ENCODE peak calls at places on chromosome 11, in five cellular contexts. O is OCI-LY7; I is ovary; A is CD8-positive, alpha-beta T cell; L is heart left ventricle. C is an unnamed sample. For H3K4me1, the result is how much of the 10 kb centered on the place peaks cover.

GRCh38 chr11:55707029-55707428 is 45.0 kb downstream of the OR4C6 start:
- DNase-seq in A (no peak), L (no peak), I (no peak), O (peak), C (no peak)

GRCh38 chr11:134981824-134982223 is 569.8 kb upstream of the B3GAT1 start:
- DNase-seq in I (no peak), O (no peak), L (no peak), A (no peak), C (no peak)

GRCh38 chr11:2716376-2717095 is 16.7 kb upstream of the KCNQ1OT1 start:
- DNase-seq in L (no peak), I (no peak), O (no peak), A (no peak), C (peak)

GRCh38 chr11:336666-337002 is 16.0 kb upstream of the IFITM3 start:
- DNase-seq in L (no peak), I (peak), A (no peak), O (no peak), C (peak)

GRCh38 chr11:44229003-44229570 is 80.9 kb downstream of the ALX4 start:
- DNase-seq in O (no peak), I (no peak), A (no peak), L (no peak), C (no peak)

GRCh38 chr11:33674035-33674814 is 26.4 kb downstream of the C11orf91 start:
- DNase-seq in A (no peak), O (no peak), I (no peak), L (no peak), C (no peak)

GRCh38 chr11:111335596-111335995 is 37.2 kb downstream of the POU2AF3 start:
- DNase-seq in L (no peak), I (no peak), A (no peak), O (no peak), C (no peak)

GRCh38 chr11:132296946-132297610 is 926.7 kb downstream of the NTM start:
- DNase-seq in L (no peak), A (no peak), I (no peak), O (no peak), C (no peak)

GRCh38 chr11:30196400-30197206 is 34.2 kb upstream of the FSHB start:
- DNase-seq in I (peak), O (peak), L (peak), A (no peak), C (no peak)

GRCh38 chr11:117814766-117815261 is 9.7 kb downstream of the FXYD2 start:
- DNase-seq in O (peak), L (no peak), I (no peak), A (peak), C (peak)

GRCh38 chr11:24093410-24093809 is 403.4 kb upstream of the LUZP2 start:
- DNase-seq in O (no peak), A (no peak), L (no peak), I (no peak), C (no peak)

GRCh38 chr11:113184498-113184897 is 129.9 kb upstream of the TTC12 start:
- DNase-seq in L (no peak), I (no peak), O (no peak), A (no peak), C (peak)

GRCh38 chr11:45022294-45023064 is 71.8 kb upstream of the TP53I11 start:
- DNase-seq in A (no peak), I (no peak), L (no peak), O (no peak), C (no peak)

GRCh38 chr11:128603752-128604472 is 16.6 kb upstream of the ETS1 start:
- DNase-seq in A (no peak), L (no peak), O (peak), I (no peak), C (no peak)

GRCh38 chr11:22787565-22788162 is 41.9 kb downstream of the SVIP start:
- DNase-seq in A (no peak), L (no peak), I (no peak), O (peak), C (no peak)

GRCh38 chr11:14544611-14545010 is 24.4 kb upstream of the PSMA1 start:
- DNase-seq in A (no peak), O (no peak), L (no peak), I (no peak), C (no peak)

GRCh38 chr11:65116370-65117205 is 913 bp downstream of the ZNHIT2 start:
- DNase-seq in L (no peak), O (peak), I (peak), A (peak), C (no peak)

GRCh38 chr11:59199546-59200420 is 12.9 kb downstream of the MPEG1 start:
- DNase-seq in L (no peak), A (no peak), O (no peak), I (no peak), C (no peak)

GRCh38 chr11:106399075-106399500 is 321.6 kb downstream of the AASDHPPT start:
- DNase-seq in O (no peak), I (peak), A (no peak), L (no peak), C (peak)

GRCh38 chr11:72522186-72522585 is 87.9 kb upstream of the CLPB start:
- DNase-seq in A (no peak), I (no peak), L (no peak), O (no peak), C (no peak)

GRCh38 chr11:112785717-112786116 is 175.5 kb upstream of the NCAM1 start:
- DNase-seq in O (no peak), I (no peak), L (no peak), A (no peak), C (no peak)

DNA sequence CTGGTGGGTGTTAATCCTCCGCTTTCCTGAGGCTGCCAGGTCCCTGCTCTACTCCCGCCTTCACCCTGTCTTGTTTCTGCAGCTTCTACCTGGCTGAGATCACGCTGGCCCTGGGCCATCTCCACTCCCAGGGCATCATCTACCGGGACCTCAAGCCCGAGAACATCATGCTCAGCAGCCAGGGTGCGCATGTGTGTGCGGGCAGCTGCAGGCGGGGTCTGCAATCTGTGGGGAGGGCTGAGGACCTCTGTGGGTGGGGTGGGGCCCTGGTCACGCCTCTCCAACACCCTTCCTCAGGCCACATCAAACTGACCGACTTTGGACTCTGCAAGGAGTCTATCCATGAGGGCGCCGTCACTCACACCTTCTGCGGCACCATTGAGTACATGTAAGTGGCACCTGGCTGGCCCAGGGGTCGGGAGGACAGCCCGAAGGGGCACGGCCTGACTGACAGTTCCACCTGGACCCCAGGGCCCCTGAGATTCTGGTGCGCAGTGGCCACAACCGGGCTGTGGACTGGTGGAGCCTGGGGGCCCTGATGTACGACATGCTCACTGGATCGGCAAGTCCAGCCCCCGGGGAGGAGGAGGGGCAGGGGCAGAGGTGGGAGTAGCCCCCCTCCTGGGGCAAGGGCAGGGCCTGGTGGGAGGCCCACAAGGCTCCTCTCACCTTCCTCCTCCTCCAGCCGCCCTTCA is 4.5 kb downstream of the RPS6KB2 start:
- DNase-seq in L (no peak), O (no peak), I (no peak), A (no peak), C (no peak)
- H3K27ac ChIP-seq in L (no peak), O (peak), I (no peak), A (no peak), C (no peak)

GRCh38 chr11:17988465-17988864 is 24.4 kb downstream of the SERGEF start:
- DNase-seq in I (no peak), A (no peak), O (peak), L (no peak), C (no peak)

GRCh38 chr11:17989306-17989705 is 23.5 kb downstream of the SERGEF start:
- DNase-seq in A (no peak), I (no peak), L (no peak), O (no peak), C (no peak)

GRCh38 chr11:17986711-17987220 is 26.1 kb downstream of the SERGEF start:
- DNase-seq in A (no peak), O (no peak), I (no peak), L (no peak), C (no peak)

GRCh38 chr11:17986007-17986710 is 26.7 kb downstream of the SERGEF start:
- DNase-seq in I (peak), L (no peak), A (no peak), O (no peak), C (peak)

DNA sequence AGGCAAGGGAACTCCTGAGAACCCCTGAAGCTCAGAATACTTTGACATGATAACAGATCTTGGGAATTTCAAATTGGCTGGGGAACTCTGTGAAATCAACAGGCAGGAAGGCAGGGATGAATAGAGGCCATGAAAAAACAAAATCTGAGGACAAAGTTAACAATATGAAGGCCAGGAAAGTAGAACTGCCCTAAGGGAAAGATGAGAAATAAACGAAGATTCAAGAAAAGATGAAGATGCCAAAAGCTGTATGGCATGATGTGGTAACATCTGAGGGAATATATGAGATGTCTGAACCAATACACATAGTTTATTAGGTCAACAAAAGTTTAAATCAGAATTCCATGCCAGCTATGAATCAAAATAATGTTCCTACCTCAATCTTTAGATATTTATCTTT is 25.0 kb downstream of the SERGEF start:
- DNase-seq in L (no peak), A (no peak), O (no peak), I (no peak), C (no peak)
- H3K4me1 ChIP-seq in L (under half), A (under half), O (under half), I (under half), C (under half)

DNA sequence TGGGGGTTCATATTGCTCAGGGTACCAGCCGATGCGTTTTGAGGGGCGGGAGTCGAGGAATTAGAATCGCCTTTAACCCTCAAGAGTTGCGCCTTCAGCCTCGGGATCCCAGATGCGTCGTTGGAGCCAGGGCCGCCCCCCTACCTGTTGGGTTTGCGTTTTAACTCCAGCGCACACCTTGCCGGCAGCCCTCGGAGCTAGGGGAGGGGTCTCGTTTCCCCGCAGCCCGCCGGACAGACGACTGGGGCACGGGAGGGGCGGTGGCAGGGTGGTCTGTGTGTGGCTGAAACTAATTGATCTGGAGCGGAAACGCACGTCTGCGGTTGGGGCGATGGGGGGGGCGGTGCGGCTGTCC is 3.4 kb upstream of the CCND1 start:
- DNase-seq in I (no peak), L (no peak), O (no peak), A (no peak), C (no peak)
- H3K27ac ChIP-seq in I (no peak), L (peak), O (no peak), A (no peak), C (no peak)

DNA sequence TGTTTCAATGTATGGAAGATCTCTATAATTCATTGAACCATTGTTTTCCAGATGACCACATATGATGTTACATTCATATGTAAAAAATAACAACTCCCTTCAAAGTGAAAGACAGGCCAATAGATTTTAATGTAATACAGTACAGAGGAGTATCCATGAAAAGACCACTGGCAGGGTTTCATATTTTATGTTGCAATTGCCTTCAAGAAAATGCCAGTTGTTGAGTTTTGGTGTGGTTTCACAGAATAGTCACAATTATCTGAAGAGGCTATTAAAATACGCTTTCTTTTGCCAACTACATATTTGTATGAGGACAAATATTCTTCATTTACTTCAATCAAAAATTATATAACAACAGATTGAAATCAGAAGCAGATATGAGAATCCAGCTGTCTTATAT is 14.3 kb downstream of the AMOTL1 start:
- DNase-seq in L (no peak), A (no peak), O (no peak), I (no peak), C (no peak)
- H3K4me1 ChIP-seq in L (under half), A (under half), O (under half), I (under half), C (under half)

GRCh38 chr11:103947566-103947919 is 88.9 kb upstream of the DDI1 start:
- DNase-seq in O (no peak), I (no peak), L (no peak), A (no peak), C (no peak)

GRCh38 chr11:103946793-103947565 is 89.5 kb upstream of the DDI1 start:
- DNase-seq in I (no peak), O (no peak), L (no peak), A (no peak), C (no peak)

GRCh38 chr11:103942646-103943045 is 93.8 kb upstream of the DDI1 start:
- DNase-seq in A (no peak), O (no peak), I (no peak), L (no peak), C (no peak)

GRCh38 chr11:103940542-103940941 is 95.9 kb upstream of the DDI1 start:
- DNase-seq in O (no peak), I (no peak), A (no peak), L (no peak), C (no peak)

DNA sequence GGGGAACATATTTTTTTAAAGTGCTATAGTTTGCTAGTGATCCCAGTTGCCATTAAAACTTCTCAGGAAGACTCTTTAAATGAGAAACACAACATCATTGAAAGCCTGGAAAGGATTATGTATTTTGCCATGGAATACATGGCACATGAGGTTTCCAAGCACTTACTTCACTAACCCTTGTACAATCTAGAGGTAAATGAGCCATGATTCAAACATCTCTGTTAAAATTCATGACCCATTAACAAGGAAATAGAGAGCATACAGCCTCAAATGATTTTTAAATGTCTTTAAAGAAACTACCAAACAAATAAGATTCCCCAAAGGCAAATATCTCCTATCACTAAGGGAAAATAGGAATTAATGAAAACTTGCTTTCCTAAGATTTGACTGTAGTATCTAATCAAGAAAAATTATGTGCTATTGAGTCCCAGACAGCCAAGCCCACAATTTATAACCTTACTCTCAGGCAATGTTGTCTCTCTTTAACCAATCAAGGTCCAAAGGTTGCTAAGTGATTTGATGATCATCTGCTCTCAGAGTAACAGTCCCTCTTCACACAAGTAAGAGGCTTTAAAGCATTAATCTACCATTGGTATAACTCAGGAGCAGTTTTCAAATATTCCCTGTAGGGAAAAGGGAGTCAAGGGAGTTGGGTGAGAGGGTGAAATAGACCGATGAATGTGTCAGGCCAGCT is 92.0 kb upstream of the DDI1 start:
- DNase-seq in A (no peak), O (no peak), I (no peak), L (no peak), C (no peak)
- H3K27ac ChIP-seq in A (no peak), O (no peak), I (no peak), L (no peak), C (no peak)

GRCh38 chr11:9615031-9615451 is 41.6 kb downstream of the WEE1 start:
- DNase-seq in A (no peak), O (peak), L (no peak), I (no peak), C (no peak)

GRCh38 chr11:9617960-9618359 is 44.5 kb downstream of the WEE1 start:
- DNase-seq in L (no peak), I (no peak), O (no peak), A (no peak), C (no peak)

GRCh38 chr11:9619004-9619403 is 44.9 kb upstream of the SWAP70 start:
- DNase-seq in L (no peak), I (no peak), O (peak), A (no peak), C (no peak)

GRCh38 chr11:9616042-9616640 is 42.7 kb downstream of the WEE1 start:
- DNase-seq in L (no peak), A (no peak), I (no peak), O (peak), C (no peak)

GRCh38 chr11:9616858-9617257 is 43.4 kb downstream of the WEE1 start:
- DNase-seq in L (no peak), A (no peak), O (peak), I (no peak), C (no peak)
- H3K4me1 ChIP-seq in L (under half), A (under half), O (half or more), I (under half), C (under half)

DNA sequence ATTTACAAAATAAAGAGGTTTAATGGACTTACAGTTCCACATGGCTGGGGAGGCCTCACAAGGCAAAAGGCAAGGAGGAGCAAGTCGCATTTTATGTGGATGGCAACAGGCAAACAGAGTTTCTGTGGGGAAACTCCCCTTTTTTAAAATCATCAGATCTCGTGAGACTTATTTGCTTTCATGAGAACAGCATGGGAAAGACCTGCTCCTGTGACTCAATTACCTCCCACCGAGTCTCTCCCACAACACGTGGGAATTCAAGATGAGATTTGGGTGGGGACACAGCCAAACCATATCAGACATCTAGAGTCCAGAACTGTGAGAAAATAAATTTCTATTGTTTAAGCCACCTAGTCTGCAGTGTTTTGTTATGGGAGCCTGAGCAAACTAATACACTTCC is 80.8 kb downstream of the ME3 start:
- DNase-seq in I (no peak), L (no peak), A (no peak), O (no peak), C (no peak)
- H3K27ac ChIP-seq in I (no peak), L (no peak), A (no peak), O (no peak), C (peak)

GRCh38 chr11:100594320-100594719 is 92.8 kb upstream of the ARHGAP42 start:
- DNase-seq in I (no peak), A (no peak), O (no peak), L (no peak), C (no peak)

GRCh38 chr11:100592619-100593309 is 94.3 kb upstream of the ARHGAP42 start:
- DNase-seq in O (no peak), A (no peak), L (no peak), I (no peak), C (no peak)

DNA sequence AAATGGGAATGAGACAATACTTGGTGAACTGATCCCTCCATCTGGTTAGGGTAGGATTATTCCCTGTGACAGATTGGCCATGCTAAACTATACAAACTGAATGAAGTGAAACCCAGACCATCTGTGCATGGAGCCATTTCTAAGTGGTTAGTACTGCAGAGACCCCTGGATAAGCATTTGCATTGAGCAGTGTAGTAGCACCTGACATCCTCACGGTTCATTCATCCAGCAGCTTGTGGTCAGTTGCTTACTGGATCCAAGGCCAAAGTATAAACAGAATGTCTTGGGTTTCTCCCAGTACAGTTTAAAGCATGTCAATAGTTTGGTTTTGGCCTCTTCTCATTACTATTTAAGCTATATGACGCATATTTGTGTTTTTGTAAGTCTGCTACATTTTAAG is 93.8 kb upstream of the ARHGAP42 start:
- DNase-seq in I (no peak), L (no peak), O (no peak), A (no peak), C (no peak)
- H3K4me1 ChIP-seq in I (under half), L (under half), O (under half), A (under half), C (under half)

GRCh38 chr11:1397862-1398505 is 8.2 kb downstream of the BRSK2 start:
- DNase-seq in L (no peak), I (no peak), A (no peak), O (no peak), C (no peak)

GRCh38 chr11:1396375-1396841 is 6.7 kb downstream of the BRSK2 start:
- DNase-seq in I (no peak), A (no peak), L (no peak), O (no peak), C (no peak)

GRCh38 chr11:1398506-1399235 is 8.9 kb downstream of the BRSK2 start:
- DNase-seq in I (peak), L (no peak), A (no peak), O (no peak), C (no peak)

GRCh38 chr11:1395773-1396374 is 6.1 kb downstream of the BRSK2 start:
- DNase-seq in L (no peak), A (no peak), I (no peak), O (no peak), C (no peak)

GRCh38 chr11:1397146-1397861 is 7.6 kb downstream of the BRSK2 start:
- DNase-seq in I (no peak), O (no peak), L (no peak), A (no peak), C (no peak)
- H3K27ac ChIP-seq in I (no peak), O (no peak), L (no peak), A (no peak), C (no peak)

GRCh38 chr11:86066606-86067229 is 2.2 kb downstream of the PICALM start:
- DNase-seq in O (no peak), A (no peak), I (no peak), L (no peak), C (no peak)
- H3K4me1 ChIP-seq in O (half or more), A (under half), I (under half), L (under half), C (under half)